ENCODE peak calls at places on chromosomes 12 and 14, in seven cellular contexts. R is esophagus muscularis mucosa, C is testis, I is esophagus squamous epithelium, K is NB4, X is sigmoid colon, P is gastrocnemius medialis. G is an unnamed sample.

GRCh38 chr12:56102683-56103065 is 1.7 kb upstream of the PA2G4 start:
- DNase-seq in P (no peak), C (no peak), X (no peak), I (no peak), R (no peak), K (no peak), G (no peak)

GRCh38 chr12:69647178-69647577 is 36.5 kb upstream of the LRRC10 start:
- DNase-seq in R (no peak), C (no peak), I (no peak), K (no peak), X (no peak), P (no peak), G (no peak)

GRCh38 chr14:90423166-90423565 is 26.3 kb downstream of the CALM1 start:
- DNase-seq in X (peak; percentile 60), R (no peak), K (no peak), P (no peak), C (no peak), I (no peak), G (no peak)

GRCh38 chr14:55107766-55108554 is 21.1 kb upstream of the LGALS3 start:
- DNase-seq in P (peak; percentile 83), I (peak; percentile 26), R (peak; percentile 96), K (peak; percentile 95), C (peak; percentile 94), X (peak; percentile 96), G (peak; percentile 91)

GRCh38 chr12:78898416-78898815 is 33.8 kb downstream of the SYT1 start:
- DNase-seq in R (no peak), C (peak; percentile 34), K (no peak), P (no peak), X (peak; percentile 68), I (no peak), G (no peak)

GRCh38 chr12:66756631-66757030 is 77.8 kb upstream of the GRIP1 start:
- DNase-seq in C (no peak), K (no peak), R (no peak), I (no peak), P (no peak), X (no peak), G (no peak)

GRCh38 chr12:113244015-113244983 is 23.0 kb downstream of the TPCN1 start:
- DNase-seq in X (peak; percentile 90), R (no peak), I (no peak), K (no peak), C (peak; percentile 77), P (peak; percentile 87), G (peak; percentile 92)

GRCh38 chr14:96423012-96423411 is 31.1 kb downstream of the AK7 start:
- DNase-seq in X (no peak), I (no peak), K (no peak), P (no peak), C (no peak), R (no peak), G (no peak)

GRCh38 chr12:95473947-95474817 is at the start of gene METAP2:
- DNase-seq in I (peak; percentile 75), C (peak; percentile 98), X (peak; percentile 98), R (peak; percentile 98), K (peak; percentile 100), P (peak; percentile 97), G (peak; percentile 99)
- TF ChIP-seq POLR2A in I (peak; percentile 94), C (peak; percentile 69), X (peak; percentile 90), R (peak; percentile 74), K (peak; percentile 93), P (peak; percentile 77), G (peak; percentile 26)

DNA sequence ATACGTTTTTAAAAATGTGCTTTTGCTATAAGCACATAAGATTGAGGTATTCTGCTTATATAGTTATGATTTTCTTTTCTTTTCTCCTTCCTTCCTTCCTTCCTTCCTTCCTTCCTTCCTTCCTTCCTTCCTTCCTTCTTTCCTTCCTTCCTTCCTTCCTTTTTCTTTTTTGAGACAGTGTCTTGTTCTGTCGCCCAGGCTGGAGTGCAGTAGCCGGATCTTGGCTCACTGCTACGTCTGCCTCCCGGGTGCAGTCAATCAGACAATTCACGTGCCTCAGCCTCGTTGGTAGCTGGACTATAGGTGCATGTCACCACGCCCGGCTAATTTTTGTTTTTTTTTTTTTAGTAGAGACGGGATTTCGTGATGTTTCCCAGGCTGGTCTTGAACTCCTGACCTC is 5.8 kb downstream of the CFAP54 start:
- DNase-seq in X (no peak), K (no peak), C (no peak), R (no peak), I (no peak), P (no peak), G (no peak)
- H3K4me3 ChIP-seq in X (no peak overlapping the region), K (no peak overlapping the region), C (no peak overlapping the region), R (no peak overlapping the region), I (no peak overlapping the region), P (no peak overlapping the region), G (no peak overlapping the region)

GRCh38 chr14:22393796-22394195 is 195.2 kb downstream of the DAD1 start:
- DNase-seq in K (no peak), C (no peak), P (no peak), X (no peak), R (peak; percentile 42), I (no peak), G (no peak)

GRCh38 chr14:22391908-22392307 is 197.1 kb downstream of the DAD1 start:
- DNase-seq in R (no peak), I (no peak), C (peak; percentile 68), X (peak; percentile 72), P (no peak), K (peak; percentile 88), G (no peak)

GRCh38 chr14:22388669-22389625 is 200.1 kb downstream of the DAD1 start:
- DNase-seq in X (no peak), K (peak; percentile 11), C (no peak), I (no peak), R (no peak), P (no peak), G (no peak)

GRCh38 chr14:22390195-22390594 is 198.8 kb downstream of the DAD1 start:
- DNase-seq in P (no peak), R (no peak), X (no peak), K (peak; percentile 8), I (no peak), C (no peak), G (no peak)

DNA sequence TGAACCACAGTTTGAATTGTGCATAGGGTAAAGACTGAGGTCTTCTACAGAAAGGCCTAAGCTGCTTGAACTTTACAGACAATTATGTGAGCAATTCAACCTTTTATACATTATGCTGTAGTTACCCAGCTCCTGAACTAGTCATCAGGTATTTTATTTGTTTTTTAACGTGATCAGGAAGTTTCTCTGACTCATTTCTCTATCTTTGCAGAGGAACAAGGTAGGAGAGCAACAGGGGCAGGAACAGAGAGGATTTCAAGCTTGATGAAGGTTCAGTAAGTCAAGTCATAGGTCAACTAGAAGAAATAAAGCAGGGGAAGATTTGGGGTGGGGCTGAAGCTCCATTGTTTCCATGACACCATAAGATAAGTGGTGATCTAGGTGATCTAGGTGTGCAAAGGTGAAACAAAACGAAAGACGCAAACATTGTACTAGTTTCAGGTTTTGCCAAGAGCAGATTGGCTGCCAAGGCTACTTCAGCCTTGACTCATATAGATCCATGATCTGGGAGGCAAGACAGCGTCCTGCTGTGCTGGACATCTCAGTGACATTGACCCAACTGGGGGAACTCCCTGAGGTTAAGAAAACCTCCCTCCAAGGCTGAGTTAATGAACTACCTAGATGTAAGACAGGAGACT is 198.1 kb downstream of the DAD1 start:
- DNase-seq in C (no peak), R (no peak), X (no peak), I (no peak), K (no peak), P (no peak), G (no peak)
- TF ChIP-seq POLR2A in C (no peak), R (no peak), X (no peak), I (no peak), K (no peak), P (no peak), G (no peak)

GRCh38 chr14:104793703-104793959 is 1.9 kb downstream of the AKT1 start:
- DNase-seq in R (no peak), P (no peak), C (no peak), I (no peak), X (no peak), K (no peak), G (no peak)
- H3K4me3 ChIP-seq in R (peak overlapping the region; percentile 95), P (no peak overlapping the region), C (no peak overlapping the region), I (no peak overlapping the region), X (peak overlapping the region; percentile 94), K (peak overlapping the region; percentile 68), G (no peak overlapping the region)

GRCh38 chr14:61321385-61322010 is at the start of gene PRKCH:
- DNase-seq in K (no peak), I (peak; percentile 39), X (peak; percentile 81), P (peak; percentile 48), C (peak; percentile 74), R (no peak), G (peak; percentile 79)
- TF ChIP-seq POLR2A in K (no peak), I (peak; percentile 69), X (no peak), P (peak; percentile 49), C (no peak), R (no peak), G (no peak)

GRCh38 chr12:117182866-117183265 is 7.4 kb downstream of the FBXO21 start:
- DNase-seq in K (no peak), X (no peak), I (no peak), R (no peak), P (no peak), C (no peak), G (no peak)

GRCh38 chr12:117178745-117179144 is 11.5 kb downstream of the FBXO21 start:
- DNase-seq in C (no peak), X (no peak), I (no peak), P (no peak), R (no peak), K (no peak), G (no peak)

GRCh38 chr12:117178301-117178700 is 12.0 kb downstream of the FBXO21 start:
- DNase-seq in C (no peak), K (no peak), R (no peak), P (no peak), X (no peak), I (no peak), G (no peak)

DNA sequence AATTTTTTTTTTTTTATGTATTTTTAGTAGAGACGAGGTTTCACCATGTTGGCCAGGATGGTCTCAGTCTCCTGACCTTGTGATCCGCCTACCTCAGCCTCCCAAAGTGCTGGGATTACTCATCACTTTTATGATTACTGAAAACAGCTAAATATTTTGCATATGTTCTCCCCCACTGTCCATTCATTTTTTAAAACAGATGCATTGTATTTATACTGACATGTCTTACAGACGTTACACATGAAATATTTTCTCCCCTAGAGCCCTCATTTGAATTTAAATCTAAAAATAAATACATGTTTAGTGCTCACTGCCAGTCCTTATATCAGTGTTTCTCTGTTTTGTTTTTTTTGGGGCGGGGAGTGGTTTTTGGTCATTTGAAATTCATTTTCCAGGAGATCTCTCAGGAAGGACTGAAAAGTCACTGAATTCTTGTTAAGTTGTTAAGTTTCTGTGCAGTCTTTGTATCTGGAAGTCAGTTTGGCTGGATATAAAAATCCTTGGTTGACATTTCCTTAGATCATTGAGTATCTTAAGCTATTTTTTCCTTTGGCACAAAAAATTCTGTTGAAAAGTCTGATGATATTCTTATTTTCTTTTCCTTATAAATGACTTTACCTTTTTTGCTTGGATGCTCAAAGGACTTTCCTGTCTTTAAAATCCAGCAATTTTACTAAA is 9.3 kb downstream of the FBXO21 start:
- DNase-seq in C (no peak), K (no peak), X (no peak), R (no peak), I (no peak), P (no peak), G (no peak)
- H3K4me3 ChIP-seq in C (no peak overlapping the region), K (no peak overlapping the region), X (no peak overlapping the region), R (no peak overlapping the region), I (no peak overlapping the region), P (no peak overlapping the region), G (no peak overlapping the region)